ENCODE peak calls at places on chromosomes 13 and 19, in six cellular contexts. G is cardiac fibroblast; U is brain microvascular endothelial cell; L is naive B cell; A is activated naive CD8-positive, alpha-beta T cell treated with anti-CD3 and anti-CD28 coated beads, Interleukin-2, amount 50 U/mL, for 16 hours; D is NCI-H460. P is an unnamed sample.

GRCh38 chr13:98794498-98794897 is 42.0 kb upstream of the SLC15A1 start:
- DNase-seq in D (no peak), G (no peak), A (no peak), L (no peak), U (no peak), P (no peak)

GRCh38 chr13:99374994-99375805 is 68.0 kb upstream of the GPR183 start:
- DNase-seq in L (peak), A (no peak), U (no peak), D (no peak), G (no peak), P (peak)

GRCh38 chr19:6272411-6272791 is 7.4 kb downstream of the MLLT1 start:
- DNase-seq in D (no peak), L (no peak), A (no peak), G (no peak), U (no peak), P (no peak)

GRCh38 chr13:103188688-103189326 is 122.6 kb upstream of the SLC10A2 start:
- DNase-seq in D (peak), A (no peak), G (peak), U (no peak), L (no peak), P (peak)

GRCh38 chr19:52492201-52492960 is 35.1 kb upstream of the ZNF808 start:
- DNase-seq in D (no peak), U (no peak), G (no peak), L (no peak), A (no peak), P (no peak)

GRCh38 chr13:113777311-113778260 is 18.6 kb downstream of the TMEM255B start:
- DNase-seq in D (no peak), A (no peak), L (no peak), G (peak), U (no peak), P (peak)

GRCh38 chr19:30602661-30603322 is 230.6 kb downstream of the ZNF536 start:
- DNase-seq in U (no peak), L (no peak), A (no peak), G (no peak), D (no peak), P (no peak)

GRCh38 chr13:50993908-50994307 is 84.3 kb downstream of the RNASEH2B start:
- DNase-seq in A (no peak), U (no peak), D (no peak), L (no peak), G (peak), P (no peak)

GRCh38 chr19:48354332-48354992 is 9.3 kb downstream of the TMEM143 start:
- DNase-seq in U (peak), L (no peak), D (peak), G (no peak), A (no peak), P (peak)

GRCh38 chr19:58182577-58182988 is 278 bp upstream of the ZNF274 start:
- DNase-seq in D (no peak), G (no peak), A (no peak), U (peak), L (no peak), P (peak)

GRCh38 chr13:75547917-75548316 is 1.7 kb upstream of the UCHL3 start:
- DNase-seq in G (no peak), U (no peak), D (no peak), A (no peak), L (no peak), P (no peak)

GRCh38 chr19:32406161-32407003 is 812 bp downstream of the DPY19L3 start:
- DNase-seq in L (no peak), U (no peak), A (no peak), G (no peak), D (no peak), P (no peak)

GRCh38 chr19:9914315-9915207 is 21.8 kb downstream of the OLFM2 start:
- DNase-seq in D (peak), G (peak), A (peak), U (peak), L (peak), P (peak)